ENCODE peak calls at places on chromosomes 2 and 18, in eight cellular contexts. B is head of caudate nucleus; N is left cardiac atrium; D is memory B cell; M is NCI-H510A treated with DMSO at 0.1 percent for 48 hours; Q is substantia nigra; X is activated CD8-positive, alpha-beta memory T cell treated with anti-CD3 and anti-CD28 coated beads, Interleukin-2, amount 10 ng/mL, durations not matched to agents 7 days and 5 days; G is mammary epithelial cell. S is an unnamed sample.

GRCh38 chr2:120314656-120315366 is 31.1 kb upstream of the INHBB start:
- DNase-seq in B (no peak), N (no peak), D (no peak), M (no peak), Q (no peak), X (no peak), G (no peak), S (no peak)

GRCh38 chr2:146079216-146079615 is 1559.3 kb upstream of the ZEB2 start:
- DNase-seq in B (no peak), N (no peak), D (no peak), M (no peak), Q (no peak), X (no peak), G (peak), S (no peak)

GRCh38 chr2:18519991-18520604 is 40.4 kb downstream of the RDH14 start:
- DNase-seq in B (no peak), N (no peak), D (no peak), M (no peak), Q (no peak), X (no peak), G (no peak), S (no peak)

GRCh38 chr2:203619192-203619878 is 84.2 kb upstream of the RAPH1 start:
- DNase-seq in B (no peak), N (no peak), D (no peak), M (no peak), Q (no peak), X (no peak), G (no peak), S (no peak)

GRCh38 chr2:73870084-73870483 is 22.7 kb upstream of the ACTG2 start:
- DNase-seq in B (no peak), N (peak), D (no peak), M (no peak), Q (no peak), X (no peak), G (peak), S (peak)

GRCh38 chr2:39408351-39409136 is 28.5 kb downstream of the MAP4K3 start:
- DNase-seq in B (no peak), N (no peak), D (no peak), M (no peak), Q (no peak), X (no peak), G (no peak), S (no peak)

GRCh38 chr2:81260320-81260719 is 955.8 kb upstream of the LRRTM1 start:
- DNase-seq in B (no peak), N (no peak), D (no peak), M (no peak), Q (no peak), X (no peak), G (no peak), S (no peak)

GRCh38 chr2:44528595-44528994 is 166.8 kb downstream of the CAMKMT start:
- DNase-seq in B (no peak), N (no peak), D (no peak), M (no peak), Q (no peak), X (no peak), G (peak), S (no peak)

GRCh38 chr2:38997784-38998183 is 108.1 kb downstream of the ARHGEF33 start:
- DNase-seq in B (no peak), N (no peak), D (no peak), M (peak), Q (no peak), X (no peak), G (peak), S (no peak)

GRCh38 chr2:63486861-63487290 is 101.4 kb downstream of the WDPCP start:
- DNase-seq in B (no peak), N (no peak), D (no peak), M (peak), Q (no peak), X (no peak), G (no peak), S (peak)

GRCh38 chr2:148391324-148391723 is 253.2 kb upstream of the EPC2 start:
- DNase-seq in B (no peak), N (no peak), D (no peak), M (no peak), Q (no peak), X (no peak), G (peak), S (no peak)

GRCh38 chr2:171260471-171261424 is 100.1 kb upstream of the TLK1 start:
- DNase-seq in B (no peak), N (no peak), D (no peak), M (no peak), Q (no peak), X (no peak), G (no peak), S (no peak)

GRCh38 chr2:55923091-55923977 is at the start of gene EFEMP1:
- DNase-seq in B (peak), N (peak), D (no peak), M (peak), Q (peak), X (no peak), G (peak), S (no peak)

GRCh38 chr2:12721571-12722444 is 5.1 kb downstream of the TRIB2 start:
- DNase-seq in B (peak), N (no peak), D (no peak), M (no peak), Q (no peak), X (no peak), G (peak), S (no peak)

GRCh38 chr2:56009758-56010534 is 86.4 kb upstream of the EFEMP1 start:
- DNase-seq in B (no peak), N (no peak), D (no peak), M (peak), Q (no peak), X (no peak), G (peak), S (no peak)

GRCh38 chr2:173828189-173829157 is 136.7 kb downstream of the SP3 start:
- DNase-seq in B (no peak), N (no peak), D (no peak), M (no peak), Q (no peak), X (no peak), G (peak), S (no peak)

GRCh38 chr2:109347626-109348025 is 218.6 kb downstream of the SH3RF3 start:
- DNase-seq in B (no peak), N (no peak), D (no peak), M (no peak), Q (no peak), X (no peak), G (no peak), S (no peak)

GRCh38 chr2:196162586-196163180 is 8.7 kb downstream of the STK17B start:
- DNase-seq in B (no peak), N (no peak), D (no peak), M (no peak), Q (no peak), X (no peak), G (no peak), S (no peak)

GRCh38 chr18:79941473-79942119 is 9.9 kb downstream of the SLC66A2 start:
- DNase-seq in B (peak), N (no peak), D (no peak), M (no peak), Q (no peak), X (no peak), G (no peak), S (no peak)

GRCh38 chr2:121363632-121364420 is 78.8 kb upstream of the TFCP2L1 start:
- DNase-seq in B (no peak), N (no peak), D (no peak), M (no peak), Q (no peak), X (no peak), G (peak), S (peak)

GRCh38 chr18:8601277-8602032 is 7.8 kb upstream of the RAB12 start:
- DNase-seq in B (no peak), N (no peak), D (no peak), M (no peak), Q (no peak), X (no peak), G (no peak), S (no peak)

GRCh38 chr2:161139098-161139987 is 20.9 kb upstream of the TANK start:
- DNase-seq in B (no peak), N (no peak), D (no peak), M (no peak), Q (no peak), X (no peak), G (peak), S (no peak)

GRCh38 chr2:240323601-240324291 is 111.7 kb upstream of the GPC1 start:
- DNase-seq in B (no peak), N (no peak), D (no peak), M (no peak), Q (no peak), X (peak), G (no peak), S (no peak)

GRCh38 chr2:213834331-213834730 is 550.1 kb downstream of the SPAG16 start:
- DNase-seq in B (no peak), N (no peak), D (no peak), M (no peak), Q (no peak), X (no peak), G (peak), S (no peak)

GRCh38 chr2:224796695-224797305 is 80.6 kb upstream of the CCDC195 start:
- DNase-seq in B (no peak), N (no peak), D (no peak), M (no peak), Q (no peak), X (no peak), G (no peak), S (no peak)

GRCh38 chr2:191950132-191950885 is 103.4 kb upstream of the CAVIN2 start:
- DNase-seq in B (no peak), N (no peak), D (no peak), M (no peak), Q (no peak), X (no peak), G (peak), S (no peak)

GRCh38 chr2:217622205-217622621 is 380.6 kb downstream of the TNS1 start:
- DNase-seq in B (peak), N (no peak), D (no peak), M (peak), Q (no peak), X (no peak), G (no peak), S (peak)

GRCh38 chr2:204748286-204748685 is 203.0 kb downstream of the PARD3B start:
- DNase-seq in B (no peak), N (no peak), D (no peak), M (no peak), Q (no peak), X (no peak), G (no peak), S (no peak)

GRCh38 chr2:72159611-72160010 is 11.9 kb upstream of the CYP26B1 start:
- DNase-seq in B (no peak), N (no peak), D (no peak), M (no peak), Q (no peak), X (peak), G (no peak), S (no peak)

GRCh38 chr2:40178971-40179370 is 272.9 kb downstream of the SLC8A1 start:
- DNase-seq in B (no peak), N (no peak), D (no peak), M (peak), Q (no peak), X (no peak), G (peak), S (no peak)

GRCh38 chr2:223970343-223971128 is 13.3 kb downstream of the MRPL44 start:
- DNase-seq in B (no peak), N (no peak), D (peak), M (peak), Q (peak), X (peak), G (peak), S (peak)

GRCh38 chr2:9408641-9409151 is 14.6 kb downstream of the ITGB1BP1 start:
- DNase-seq in B (no peak), N (no peak), D (no peak), M (no peak), Q (no peak), X (no peak), G (peak), S (peak)

GRCh38 chr2:75523313-75524275 is 37.1 kb downstream of the EVA1A start:
- DNase-seq in B (no peak), N (no peak), D (no peak), M (no peak), Q (no peak), X (no peak), G (peak), S (no peak)

GRCh38 chr2:105872142-105872728 is 127.5 kb downstream of the NCK2 start:
- DNase-seq in B (no peak), N (no peak), D (no peak), M (no peak), Q (no peak), X (peak), G (no peak), S (no peak)

GRCh38 chr18:50268022-50268747 is 1.9 kb upstream of the CFAP53 start:
- DNase-seq in B (peak), N (peak), D (peak), M (no peak), Q (no peak), X (peak), G (no peak), S (peak)